ENCODE peak calls at places on chromosomes 5 and 9, in eight cellular contexts. D is body of pancreas; B is right lobe of liver; H is CD4-positive, alpha-beta memory T cell; J is cardiac muscle cell; K is PC-3; Y is effector memory CD4-positive, alpha-beta T cell; X is sigmoid colon. F is an unnamed sample.

GRCh38 chr9:130728721-130729120 is 35.1 kb downstream of the EXOSC2 start:
- DNase-seq in D (no peak), B (no peak), K (peak), H (no peak), J (no peak), X (no peak), Y (no peak), F (no peak)

GRCh38 chr9:5441043-5441442 is 3.3 kb upstream of the PLGRKT start:
- DNase-seq in J (no peak), X (no peak), K (peak), D (no peak), Y (no peak), B (no peak), H (no peak), F (no peak)

GRCh38 chr9:127561491-127562270 is 50.4 kb upstream of the STXBP1 start:
- DNase-seq in B (no peak), X (peak), Y (no peak), J (no peak), K (peak), D (peak), H (no peak), F (no peak)

GRCh38 chr9:133972041-133972970 is 19.8 kb downstream of the VAV2 start:
- DNase-seq in B (peak), J (no peak), Y (no peak), H (no peak), D (peak), X (no peak), K (peak), F (no peak)

GRCh38 chr5:172104801-172105701 is 83.0 kb downstream of the STK10 start:
- DNase-seq in X (no peak), B (no peak), H (no peak), D (peak), K (no peak), J (no peak), Y (no peak), F (no peak)

GRCh38 chr5:149747833-149748366 is 17.8 kb downstream of the PPARGC1B start:
- DNase-seq in H (no peak), Y (no peak), K (no peak), B (no peak), D (no peak), X (peak), J (no peak), F (no peak)

GRCh38 chr5:180618830-180619562 is 27.7 kb upstream of the SCGB3A1 start:
- DNase-seq in K (no peak), B (no peak), X (no peak), D (peak), H (no peak), Y (no peak), J (peak), F (peak)

GRCh38 chr5:135811007-135811406 is 23.5 kb upstream of the SLC25A48 start:
- DNase-seq in D (no peak), X (no peak), J (no peak), B (no peak), Y (no peak), K (no peak), H (no peak), F (no peak)

GRCh38 chr5:64576241-64576640 is 70.4 kb downstream of the RGS7BP start:
- DNase-seq in D (no peak), J (no peak), K (no peak), B (no peak), Y (no peak), X (no peak), H (no peak), F (no peak)

GRCh38 chr5:177147239-177147638 is 13.7 kb downstream of the NSD1 start:
- DNase-seq in K (peak), J (no peak), H (no peak), B (no peak), Y (no peak), D (no peak), X (no peak), F (no peak)

GRCh38 chr9:81380504-81380903 is 308.8 kb downstream of the TLE1 start:
- DNase-seq in J (no peak), K (no peak), H (no peak), B (no peak), D (no peak), Y (no peak), X (no peak), F (no peak)

GRCh38 chr9:81381694-81382093 is 307.7 kb downstream of the TLE1 start:
- DNase-seq in H (no peak), Y (no peak), D (no peak), K (no peak), X (no peak), J (no peak), B (no peak), F (no peak)

GRCh38 chr9:81380960-81381359 is 308.4 kb downstream of the TLE1 start:
- DNase-seq in J (no peak), D (no peak), Y (no peak), K (peak), X (no peak), B (no peak), H (no peak), F (no peak)

GRCh38 chr9:81377921-81378320 is 311.4 kb downstream of the TLE1 start:
- DNase-seq in K (no peak), B (no peak), J (no peak), Y (no peak), X (no peak), H (no peak), D (no peak), F (no peak)

DNA sequence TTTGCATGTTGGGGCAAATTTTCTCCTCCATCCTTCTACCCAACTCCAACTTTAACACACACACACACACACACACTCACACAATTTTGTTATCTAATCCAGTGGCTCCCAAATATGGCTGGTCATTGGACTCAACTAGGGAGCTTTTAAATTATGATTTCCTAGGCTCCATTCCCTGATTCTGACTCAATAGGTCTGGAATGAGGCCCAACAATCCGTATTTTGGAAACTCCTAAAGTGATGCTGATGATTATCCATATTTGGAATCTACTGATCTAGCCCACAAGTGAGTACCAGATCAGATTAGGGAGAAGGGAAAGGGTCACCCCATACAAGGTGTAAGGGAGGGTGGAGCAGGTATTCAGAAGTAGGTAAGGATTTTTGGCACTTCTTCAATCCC is 309.7 kb downstream of the TLE1 start:
- DNase-seq in J (no peak), K (peak), D (no peak), B (no peak), X (no peak), H (no peak), Y (no peak), F (no peak)
- H3K27ac ChIP-seq in J (no peak), K (no peak), D (no peak), B (no peak), X (no peak), H (no peak), Y (no peak), F (no peak)

DNA sequence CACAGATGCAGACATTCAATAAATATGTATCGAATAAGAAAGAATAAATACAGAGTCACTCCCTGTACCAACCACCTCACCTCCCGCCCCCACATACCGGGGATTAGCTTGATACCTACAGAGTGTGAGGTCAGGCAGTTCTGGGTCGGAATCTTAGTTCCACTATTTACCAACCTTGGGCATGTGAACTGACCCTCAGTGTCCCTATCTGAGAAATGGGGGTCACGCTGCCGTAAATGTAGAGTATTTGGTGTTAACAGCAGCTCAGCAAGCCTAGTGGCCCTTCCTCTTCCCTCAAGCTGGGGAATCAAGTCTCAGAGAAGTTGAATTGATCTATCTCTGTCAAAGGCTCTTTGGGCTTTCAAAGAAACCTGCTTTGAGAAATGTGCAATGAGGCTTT is 25.4 kb downstream of the CCNJL start:
- DNase-seq in Y (no peak), J (no peak), X (no peak), K (no peak), B (no peak), D (no peak), H (no peak), F (no peak)
- H3K27ac ChIP-seq in Y (no peak), J (peak), X (no peak), K (no peak), B (no peak), D (no peak), H (no peak), F (no peak)

GRCh38 chr5:119345861-119346260 is 10.0 kb upstream of the TNFAIP8 start:
- DNase-seq in B (no peak), J (no peak), H (no peak), Y (no peak), K (no peak), X (no peak), D (no peak), F (no peak)

GRCh38 chr5:119346404-119346803 is 9.4 kb upstream of the TNFAIP8 start:
- DNase-seq in D (no peak), B (no peak), H (no peak), K (no peak), X (no peak), J (no peak), Y (no peak), F (no peak)

GRCh38 chr5:119344231-119344630 is 11.6 kb upstream of the TNFAIP8 start:
- DNase-seq in D (no peak), K (no peak), B (no peak), X (no peak), J (no peak), Y (no peak), H (no peak), F (no peak)

GRCh38 chr5:119347996-119348395 is 7.8 kb upstream of the TNFAIP8 start:
- DNase-seq in X (no peak), B (no peak), D (no peak), K (no peak), Y (no peak), J (no peak), H (no peak), F (no peak)

GRCh38 chr5:119347574-119347973 is 8.2 kb upstream of the TNFAIP8 start:
- DNase-seq in H (no peak), K (no peak), J (no peak), X (no peak), Y (no peak), D (no peak), B (no peak), F (no peak)
- H3K27ac ChIP-seq in H (peak), K (no peak), J (no peak), X (no peak), Y (peak), D (no peak), B (no peak), F (no peak)

GRCh38 chr5:141997358-141998006 is 15.3 kb downstream of the GNPDA1 start:
- DNase-seq in X (no peak), D (no peak), K (no peak), Y (no peak), J (no peak), H (no peak), B (no peak), F (no peak)

GRCh38 chr5:141995656-141996055 is 17.2 kb downstream of the GNPDA1 start:
- DNase-seq in B (no peak), Y (no peak), H (no peak), X (no peak), J (no peak), K (no peak), D (no peak), F (no peak)

GRCh38 chr5:141992349-141992963 is 20.4 kb downstream of the GNPDA1 start:
- DNase-seq in B (no peak), X (peak), J (peak), Y (peak), K (peak), H (peak), D (peak), F (no peak)

GRCh38 chr5:141989720-141990119 is 20.8 kb downstream of the RNF14 start:
- DNase-seq in Y (no peak), B (no peak), K (no peak), J (no peak), D (no peak), H (no peak), X (no peak), F (no peak)

GRCh38 chr5:141994737-141995136 is 18.1 kb downstream of the GNPDA1 start:
- DNase-seq in J (no peak), D (no peak), Y (no peak), H (no peak), X (no peak), K (no peak), B (no peak), F (no peak)
- H3K27ac ChIP-seq in J (no peak), D (no peak), Y (no peak), H (no peak), X (no peak), K (no peak), B (no peak), F (no peak)

F was measured in caudate nucleus.